ENCODE peak calls at places on chromosome 18, in five cellular contexts. H, C, I, Q and L are unnamed samples.

GRCh38 chr18:44079602-44080001 is 601.1 kb upstream of the SETBP1 start:
- DNase-seq in H (peak; percentile 70), C (peak; percentile 69), I (no peak), Q (no peak), L (no peak)

GRCh38 chr18:10923225-10923624 is 226.1 kb downstream of the PIEZO2 start:
- DNase-seq in H (peak; percentile 21), C (peak; percentile 21), I (no peak), Q (no peak), L (no peak)

GRCh38 chr18:36298113-36298701 is 694 bp downstream of the FHOD3 start:
- DNase-seq in H (no peak), C (peak; percentile 55), I (no peak), Q (no peak), L (no peak)

GRCh38 chr18:5021558-5021957 is 175.5 kb downstream of the AKAIN1 start:
- DNase-seq in H (no peak), C (no peak), I (no peak), Q (peak; percentile 55), L (no peak)

GRCh38 chr18:46291149-46291548 is 187.0 kb downstream of the HAUS1 start:
- DNase-seq in H (no peak), C (no peak), I (peak; percentile 82), Q (no peak), L (no peak)

GRCh38 chr18:42192251-42193248 is 237.5 kb downstream of the PIK3C3 start:
- DNase-seq in H (no peak), C (peak; percentile 43), I (no peak), Q (no peak), L (no peak)

GRCh38 chr18:72427721-72428120 is 116.4 kb downstream of the CBLN2 start:
- DNase-seq in H (peak; percentile 1), C (peak; percentile 0), I (no peak), Q (no peak), L (no peak)

GRCh38 chr18:10476430-10476829 is 22.0 kb downstream of the APCDD1 start:
- DNase-seq in H (peak; percentile 37), C (peak; percentile 34), I (peak; percentile 41), Q (no peak), L (no peak)

GRCh38 chr18:5746844-5747243 is 148.5 kb downstream of the TMEM200C start:
- DNase-seq in H (no peak), C (peak; percentile 5), I (no peak), Q (no peak), L (no peak)

GRCh38 chr18:907171-907879 is 2.7 kb downstream of the ADCYAP1 start:
- DNase-seq in H (no peak), C (peak; percentile 21), I (no peak), Q (no peak), L (no peak)

GRCh38 chr18:74598350-74599001 is 806 bp downstream of the ZNF407 start:
- DNase-seq in H (peak; percentile 46), C (peak; percentile 69), I (peak; percentile 93), Q (peak; percentile 77), L (peak; percentile 27)

GRCh38 chr18:73879771-73880170 is 267.9 kb downstream of the FBXO15 start:
- DNase-seq in H (peak; percentile 66), C (no peak), I (no peak), Q (no peak), L (no peak)

GRCh38 chr18:9290171-9290570 is 44.4 kb upstream of the TWSG1 start:
- DNase-seq in H (peak; percentile 75), C (no peak), I (no peak), Q (no peak), L (no peak)

GRCh38 chr18:376307-376706 is 108.5 kb upstream of the THOC1 start:
- DNase-seq in H (peak; percentile 13), C (no peak), I (no peak), Q (no peak), L (no peak)

GRCh38 chr18:34990571-34990970 is 50.6 kb upstream of the MAPRE2 start:
- DNase-seq in H (peak; percentile 11), C (peak; percentile 51), I (no peak), Q (no peak), L (no peak)

GRCh38 chr18:76522104-76522503 is 27.1 kb upstream of the ZNF516 start:
- DNase-seq in H (no peak), C (no peak), I (no peak), Q (no peak), L (no peak)

GRCh38 chr18:26458526-26459232 is 89.7 kb downstream of the KCTD1 start:
- DNase-seq in H (peak; percentile 80), C (peak; percentile 68), I (no peak), Q (no peak), L (no peak)

GRCh38 chr18:8952174-8952573 is 150.3 kb upstream of the NDUFV2 start:
- DNase-seq in H (no peak), C (no peak), I (no peak), Q (no peak), L (no peak)

GRCh38 chr18:55779461-55779710 is 191.4 kb upstream of the TCF4 start:
- DNase-seq in H (no peak), C (peak; percentile 42), I (no peak), Q (peak; percentile 15), L (no peak)
- H2AFZ ChIP-seq in H (peak overlapping the region; percentile 86), C (peak overlapping the region; percentile 82), I (no peak overlapping the region), Q (peak overlapping the region; percentile 48), L (no peak overlapping the region)

DNA sequence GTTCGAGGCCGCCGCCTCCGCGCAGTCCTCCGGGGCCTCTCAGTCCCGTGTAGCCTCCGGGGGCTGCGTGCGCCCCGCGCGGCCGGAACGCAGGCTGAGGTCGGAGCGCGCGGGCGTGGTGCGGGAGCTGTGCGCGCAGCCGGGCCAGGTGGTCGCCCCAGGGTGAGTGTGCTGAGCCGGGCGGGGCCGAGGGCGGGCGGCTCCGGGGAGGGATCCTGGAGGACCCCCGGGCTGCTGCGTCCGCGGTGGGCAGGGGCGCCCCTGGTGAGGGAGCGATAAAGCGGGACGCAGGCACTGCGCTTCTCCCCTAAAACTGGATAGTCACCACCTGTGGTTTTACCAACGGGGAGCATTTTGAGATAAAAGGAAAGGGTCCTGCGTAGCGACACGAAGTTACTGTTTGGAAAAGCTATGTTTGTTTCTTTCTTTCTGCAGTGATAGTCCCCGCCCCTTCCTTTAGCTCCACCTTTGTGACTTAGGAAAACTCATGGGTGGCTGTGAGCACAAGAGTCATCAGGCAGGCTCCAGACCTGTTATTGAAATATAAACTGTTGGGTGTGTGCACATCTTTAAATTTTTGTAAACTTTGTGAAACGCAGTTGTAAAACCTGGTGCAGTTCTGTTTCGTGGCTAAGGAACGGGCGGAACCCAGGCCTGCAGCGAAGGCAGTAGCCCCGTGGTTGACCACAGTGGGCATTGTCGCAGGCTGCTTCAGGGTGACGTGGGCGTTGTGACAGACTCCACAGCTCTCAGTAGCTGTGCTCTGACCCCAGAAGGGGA is 687 bp downstream of the CTDP1 start:
- DNase-seq in H (peak; percentile 52), C (peak; percentile 87), I (peak; percentile 65), Q (peak; percentile 27), L (no peak)
- H2AFZ ChIP-seq in H (peak overlapping the region; percentile 97), C (peak overlapping the region; percentile 50), I (no peak overlapping the region), Q (no peak overlapping the region), L (no peak overlapping the region)

GRCh38 chr18:14949800-14950415 is 201.9 kb downstream of the ANKRD30B start:
- DNase-seq in H (no peak), C (no peak), I (no peak), Q (no peak), L (no peak)

GRCh38 chr18:14947482-14948162 is 199.7 kb downstream of the ANKRD30B start:
- DNase-seq in H (no peak), C (no peak), I (no peak), Q (no peak), L (no peak)

GRCh38 chr18:14945984-14946383 is 198.0 kb downstream of the ANKRD30B start:
- DNase-seq in H (no peak), C (peak; percentile 6), I (no peak), Q (no peak), L (no peak)

GRCh38 chr18:14945286-14945685 is 197.3 kb downstream of the ANKRD30B start:
- DNase-seq in H (no peak), C (no peak), I (no peak), Q (no peak), L (no peak)

GRCh38 chr18:14948163-14948540 is 200.2 kb downstream of the ANKRD30B start:
- DNase-seq in H (no peak), C (no peak), I (no peak), Q (no peak), L (no peak)
- H2AFZ ChIP-seq in H (no peak overlapping the region), C (no peak overlapping the region), I (no peak overlapping the region), Q (no peak overlapping the region), L (no peak overlapping the region)

DNA sequence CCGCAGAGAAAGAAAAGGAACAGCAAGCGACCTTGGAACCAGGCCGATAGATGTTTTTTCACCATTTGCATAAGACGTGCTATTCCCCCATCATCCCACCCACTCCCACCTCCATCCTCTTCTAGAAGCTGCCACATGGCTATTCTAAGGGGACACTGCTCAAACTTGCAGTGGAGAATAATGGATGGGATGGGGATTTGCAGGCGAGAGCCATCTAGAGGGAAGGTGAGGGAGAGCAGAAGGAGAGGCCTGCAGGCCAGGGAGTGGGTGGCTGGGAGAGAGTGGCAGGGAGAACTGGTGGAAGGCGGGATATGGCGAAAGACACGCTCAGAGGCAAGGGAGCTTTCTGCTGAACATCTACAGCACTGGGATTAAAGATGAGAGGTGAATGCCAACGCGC is 84.9 kb downstream of the MAPK4 start:
- DNase-seq in H (no peak), C (peak; percentile 22), I (no peak), Q (no peak), L (peak; percentile 23)
- H2AFZ ChIP-seq in H (no peak overlapping the region), C (no peak overlapping the region), I (no peak overlapping the region), Q (no peak overlapping the region), L (peak overlapping the region; percentile 29)